ENCODE peak calls at places on chromosomes 5 and 9, in nine cellular contexts. D, I, J, K, U, F, Q, S and X are unnamed samples. For H3K36me3, the result is how much of the 10 kb centered on the place peaks cover.

GRCh38 chr5:146027746-146028145 is 77.6 kb downstream of the PLAC8L1 start:
- DNase-seq in D (peak), S (peak), Q (peak), J (no peak), U (no peak), I (no peak), F (peak), K (peak), X (peak)

GRCh38 chr5:61327761-61328753 is 4.0 kb upstream of the ZSWIM6 start:
- DNase-seq in S (peak), F (no peak), K (peak), U (peak), Q (no peak), D (peak), J (no peak), I (no peak), X (no peak)

GRCh38 chr9:130262771-130263170 is 2.8 kb upstream of the HMCN2 start:
- DNase-seq in D (no peak), J (peak), K (no peak), U (no peak), F (no peak), Q (no peak), I (no peak), S (no peak), X (no peak)

GRCh38 chr5:16805478-16805877 is 130.6 kb downstream of the MYO10 start:
- DNase-seq in J (no peak), Q (no peak), D (no peak), K (no peak), F (no peak), S (no peak), U (no peak), I (no peak), X (no peak)

GRCh38 chr9:21251162-21251561 is 11.4 kb upstream of the IFNA14 start:
- DNase-seq in I (no peak), D (no peak), F (no peak), S (no peak), Q (no peak), K (no peak), J (no peak), U (no peak), X (no peak)

GRCh38 chr5:39451293-39451692 is 26.5 kb upstream of the DAB2 start:
- DNase-seq in S (no peak), Q (no peak), U (no peak), K (no peak), F (no peak), D (no peak), J (no peak), I (no peak), X (no peak)

GRCh38 chr9:137319434-137319975 is 17.4 kb upstream of the NRARP start:
- DNase-seq in J (peak), Q (peak), F (no peak), I (no peak), K (no peak), S (no peak), D (no peak), U (no peak), X (no peak)

GRCh38 chr5:53302524-53302923 is 177.9 kb upstream of the FST start:
- DNase-seq in I (no peak), J (no peak), D (peak), U (peak), Q (no peak), F (no peak), K (no peak), S (no peak), X (no peak)

GRCh38 chr5:134098690-134099089 is 15.8 kb upstream of the TCF7 start:
- DNase-seq in F (no peak), K (no peak), J (no peak), S (peak), I (no peak), Q (no peak), U (no peak), D (no peak), X (no peak)

GRCh38 chr9:93253633-93254032 is 69.7 kb downstream of the WNK2 start:
- DNase-seq in J (peak), K (no peak), D (no peak), F (no peak), U (no peak), S (no peak), Q (no peak), I (no peak), X (no peak)

GRCh38 chr5:142955628-142956027 is 185.5 kb downstream of the ARHGAP26 start:
- DNase-seq in F (no peak), K (no peak), Q (no peak), D (no peak), J (no peak), S (no peak), U (peak), I (no peak), X (no peak)

GRCh38 chr5:103444333-103445038 is 118.1 kb downstream of the NUDT12 start:
- DNase-seq in I (no peak), S (peak), U (no peak), J (no peak), F (peak), Q (peak), K (peak), D (no peak), X (no peak)

GRCh38 chr5:142286111-142286510 is 38.7 kb downstream of the SPRY4 start:
- DNase-seq in J (no peak), F (peak), I (no peak), K (no peak), S (no peak), D (no peak), U (no peak), Q (no peak), X (no peak)

GRCh38 chr5:178225174-178225573 is 7.4 kb downstream of the PHYKPL start:
- DNase-seq in D (no peak), I (no peak), J (no peak), K (no peak), Q (no peak), S (no peak), U (no peak), F (peak), X (no peak)

GRCh38 chr9:137112564-137113384 is 1.8 kb downstream of the DPP7 start:
- DNase-seq in Q (no peak), F (no peak), I (no peak), J (peak), K (no peak), D (no peak), U (no peak), S (no peak), X (no peak)

GRCh38 chr9:89978185-89978584 is 373.4 kb downstream of the GADD45G start:
- DNase-seq in Q (no peak), J (no peak), F (no peak), I (peak), D (no peak), K (no peak), U (peak), S (no peak), X (no peak)

GRCh38 chr9:127050581-127050980 is 71.9 kb downstream of the ANGPTL2 start:
- DNase-seq in U (no peak), K (no peak), I (no peak), S (no peak), D (no peak), Q (no peak), F (no peak), J (no peak), X (no peak)

GRCh38 chr9:78029601-78030552 is 1.7 kb downstream of the GNAQ start:
- DNase-seq in I (no peak), Q (no peak), U (peak), K (no peak), D (peak), S (peak), F (no peak), J (peak), X (no peak)

GRCh38 chr5:104347119-104347708 is 784.6 kb upstream of the NUDT12 start:
- DNase-seq in K (no peak), J (no peak), S (peak), D (peak), F (no peak), I (no peak), U (peak), Q (no peak), X (no peak)

GRCh38 chr5:172762214-172763119 is 8.5 kb downstream of the DUSP1 start:
- DNase-seq in K (no peak), Q (no peak), U (no peak), F (no peak), J (no peak), I (no peak), S (no peak), D (no peak), X (no peak)

GRCh38 chr5:155087036-155087435 is 73.5 kb downstream of the KIF4B start:
- DNase-seq in I (no peak), Q (no peak), K (peak), F (no peak), U (no peak), D (peak), S (no peak), J (no peak), X (no peak)

DNA sequence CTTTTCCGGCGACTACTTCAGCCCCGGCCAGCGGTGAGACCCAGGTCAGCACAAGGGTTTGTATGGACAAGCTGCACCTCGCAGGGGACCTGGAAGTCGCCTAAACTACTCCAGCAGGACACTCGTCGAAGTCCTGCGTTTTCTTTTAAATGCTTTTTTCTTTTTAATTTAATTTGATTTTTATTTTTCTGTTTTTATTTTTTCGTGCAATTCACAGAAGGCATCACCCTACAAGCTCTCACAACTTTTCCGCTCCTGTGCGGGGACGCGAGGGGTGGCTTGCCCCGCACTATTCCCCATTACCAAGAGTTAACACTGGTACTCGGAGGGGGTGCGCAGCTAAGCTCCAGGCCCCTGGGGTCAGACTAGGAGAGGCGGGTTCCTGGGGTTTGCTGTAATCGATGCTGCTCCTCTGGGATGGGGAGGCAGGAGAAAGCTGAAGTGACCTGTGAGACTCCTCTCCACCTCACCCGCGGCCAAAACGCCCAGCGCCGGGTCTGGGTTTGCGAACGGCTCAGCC is 1.3 kb downstream of the EDIL3 start:
- DNase-seq in D (no peak), U (no peak), J (peak), F (no peak), K (no peak), I (no peak), S (no peak), Q (no peak), X (no peak)
- H3K4me3 ChIP-seq in D (peak), U (peak), J (peak), F (peak), K (peak), I (no peak), S (peak), Q (peak), X (peak)

DNA sequence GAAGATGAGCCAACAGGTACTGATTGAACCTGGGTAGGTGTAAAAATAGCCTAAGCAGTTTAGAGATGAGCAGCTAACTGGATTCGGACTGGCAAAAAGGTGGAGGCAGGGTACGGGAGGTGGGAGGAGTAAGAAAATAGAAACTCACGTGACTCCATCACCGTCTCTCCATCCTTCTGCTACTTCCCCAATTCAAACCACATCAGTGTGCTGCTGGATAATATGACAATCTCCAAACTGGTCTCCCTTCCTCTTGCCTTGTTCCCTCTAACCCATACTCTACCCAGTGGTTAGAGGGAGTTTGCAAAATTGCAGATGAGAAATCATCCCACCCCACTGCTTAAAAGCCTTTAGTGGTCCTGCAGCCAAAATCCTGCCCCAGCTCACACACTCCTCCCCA is 42.7 kb downstream of the RIGI start:
- DNase-seq in D (no peak), I (no peak), J (no peak), S (no peak), Q (no peak), K (no peak), F (no peak), U (no peak), X (no peak)
- H3K36me3 ChIP-seq in D (under half), I (under half), J (under half), S (under half), Q (half or more), K (under half), F (under half), U (under half), X (under half)

GRCh38 chr9:134863941-134864820 is 16.4 kb upstream of the FCN2 start:
- DNase-seq in S (no peak), I (no peak), U (peak), D (no peak), Q (no peak), J (peak), K (no peak), F (no peak), X (no peak)

GRCh38 chr9:134867917-134868750 is 12.5 kb upstream of the FCN2 start:
- DNase-seq in J (no peak), U (no peak), F (no peak), D (no peak), I (no peak), K (no peak), Q (no peak), S (no peak), X (no peak)

GRCh38 chr9:134863306-134863902 is 17.2 kb upstream of the FCN2 start:
- DNase-seq in S (no peak), F (no peak), K (no peak), I (no peak), D (no peak), U (no peak), Q (no peak), J (peak), X (no peak)

GRCh38 chr9:134861586-134862334 is 18.9 kb upstream of the FCN2 start:
- DNase-seq in J (peak), I (no peak), S (no peak), K (no peak), F (no peak), D (peak), U (no peak), Q (no peak), X (no peak)

DNA sequence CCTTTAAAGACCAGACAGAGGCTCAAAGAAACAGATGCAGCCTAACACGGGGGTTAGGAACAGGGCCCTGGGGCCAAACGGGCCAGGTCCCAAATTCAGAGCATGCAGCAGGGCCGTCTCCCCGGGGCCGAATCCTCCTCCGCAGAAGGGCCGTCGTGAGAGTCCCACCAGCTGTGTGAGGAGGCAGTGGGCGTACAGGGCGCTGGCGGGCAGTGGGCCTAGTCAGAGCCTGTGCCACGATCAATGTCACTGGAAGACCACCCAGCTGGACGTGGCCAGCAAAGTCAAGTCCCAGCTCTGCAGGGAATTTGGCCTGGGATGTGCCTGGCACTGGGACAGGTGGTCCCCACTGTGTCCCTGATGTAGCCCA is 15.8 kb upstream of the FCN2 start:
- DNase-seq in Q (no peak), S (no peak), F (no peak), K (no peak), I (no peak), U (no peak), D (no peak), J (peak), X (no peak)
- TF ChIP-seq CTCF in Q (no peak), S (no peak), F (no peak), K (no peak), I (no peak), U (no peak), D (no peak), J (no peak), X (no peak)

GRCh38 chr9:87497080-87497603 is 525 bp upstream of the DAPK1 start:
- DNase-seq in K (no peak), Q (no peak), D (no peak), S (no peak), I (no peak), J (no peak), U (no peak), F (no peak), X (no peak)
- H3K4me3 ChIP-seq in K (peak), Q (peak), D (peak), S (peak), I (peak), J (peak), U (peak), F (no peak), X (peak)

GRCh38 chr9:122322553-122322952 is 48.3 kb upstream of the PTGS1 start:
- DNase-seq in U (no peak), K (no peak), S (no peak), Q (no peak), J (no peak), F (no peak), I (no peak), D (no peak), X (no peak)
- H3K36me3 ChIP-seq in U (under half), K (under half), S (under half), Q (under half), J (under half), F (under half), I (under half), D (under half), X (under half)

GRCh38 chr5:73558950-73559349 is 6.5 kb downstream of the ANKRA2 start:
- DNase-seq in K (no peak), F (no peak), Q (no peak), I (no peak), S (no peak), U (no peak), J (no peak), D (no peak), X (no peak)
- TF ChIP-seq CTCF in K (no peak), F (no peak), Q (no peak), I (no peak), S (no peak), U (no peak), J (no peak), D (no peak), X (no peak)

GRCh38 chr9:4116708-4117460 is 183.0 kb downstream of the GLIS3 start:
- DNase-seq in U (peak), J (no peak), D (no peak), I (no peak), Q (no peak), S (no peak), F (no peak), K (no peak), X (no peak)
- H3K4me3 ChIP-seq in U (no peak), J (no peak), D (no peak), I (no peak), Q (no peak), S (no peak), F (no peak), K (no peak), X (no peak)

GRCh38 chr5:128144491-128144890 is 60.9 kb downstream of the SLC12A2 start:
- DNase-seq in S (no peak), K (peak), I (no peak), U (no peak), D (peak), F (no peak), Q (no peak), J (no peak), X (peak)
- H3K36me3 ChIP-seq in S (under half), K (under half), I (under half), U (under half), D (under half), F (under half), Q (under half), J (under half), X (under half)